ENCODE peak calls at places on chromosome 16, in five cellular contexts. A is ovary, G is heart left ventricle, O is prostate gland, Y is stomach. H is an unnamed sample.
A peak's percentile ranks its signal among the peaks of the same experiment; 100 is the strongest.

GRCh38 chr16:78563905-78564304 is 464.5 kb downstream of the WWOX start:
- DNase-seq in G (no peak), A (no peak), Y (no peak), O (no peak), H (no peak)

GRCh38 chr16:30984669-30985400 is at the start of gene HSD3B7:
- DNase-seq in O (peak; percentile 81), Y (peak; percentile 91), G (peak; percentile 90), A (peak; percentile 96), H (peak; percentile 94)

GRCh38 chr16:84115919-84116719 is 623 bp downstream of the MBTPS1 start:
- DNase-seq in G (no peak), Y (peak; percentile 66), O (peak; percentile 41), A (no peak), H (peak; percentile 67)

GRCh38 chr16:27813591-27813990 is 249.9 kb downstream of the GSG1L start:
- DNase-seq in G (no peak), O (no peak), Y (no peak), A (no peak), H (no peak)

GRCh38 chr16:49993579-49993978 is 31.4 kb upstream of the CNEP1R1 start:
- DNase-seq in A (no peak), G (no peak), O (no peak), Y (no peak), H (no peak)

GRCh38 chr16:79434097-79434496 is 166.4 kb downstream of the MAF start:
- DNase-seq in Y (no peak), A (no peak), O (no peak), G (no peak), H (no peak)

GRCh38 chr16:22721497-22722100 is 92.4 kb upstream of the HS3ST2 start:
- DNase-seq in G (no peak), A (no peak), Y (no peak), O (no peak), H (no peak)

GRCh38 chr16:30953511-30954124 is 3.9 kb upstream of the SETD1A start:
- DNase-seq in A (peak; percentile 69), Y (peak; percentile 56), G (no peak), O (no peak), H (peak; percentile 58)

GRCh38 chr16:10206215-10206614 is 24.0 kb upstream of the GRIN2A start:
- DNase-seq in Y (no peak), O (no peak), G (no peak), A (no peak), H (no peak)

GRCh38 chr16:50967827-50968612 is 183.1 kb downstream of the SALL1 start:
- DNase-seq in A (no peak), G (no peak), O (no peak), Y (no peak), H (no peak)

GRCh38 chr16:52526429-52526828 is 20.5 kb downstream of the TOX3 start:
- DNase-seq in O (no peak), A (no peak), G (no peak), Y (no peak), H (no peak)

GRCh38 chr16:52526830-52527229 is 20.1 kb downstream of the TOX3 start:
- DNase-seq in Y (no peak), G (no peak), A (no peak), O (no peak), H (no peak)

GRCh38 chr16:52528393-52529080 is 18.4 kb downstream of the TOX3 start:
- DNase-seq in O (no peak), Y (peak; percentile 86), G (no peak), A (no peak), H (no peak)

GRCh38 chr16:52532384-52532783 is 14.6 kb downstream of the TOX3 start:
- DNase-seq in A (no peak), O (no peak), Y (no peak), G (no peak), H (no peak)

DNA sequence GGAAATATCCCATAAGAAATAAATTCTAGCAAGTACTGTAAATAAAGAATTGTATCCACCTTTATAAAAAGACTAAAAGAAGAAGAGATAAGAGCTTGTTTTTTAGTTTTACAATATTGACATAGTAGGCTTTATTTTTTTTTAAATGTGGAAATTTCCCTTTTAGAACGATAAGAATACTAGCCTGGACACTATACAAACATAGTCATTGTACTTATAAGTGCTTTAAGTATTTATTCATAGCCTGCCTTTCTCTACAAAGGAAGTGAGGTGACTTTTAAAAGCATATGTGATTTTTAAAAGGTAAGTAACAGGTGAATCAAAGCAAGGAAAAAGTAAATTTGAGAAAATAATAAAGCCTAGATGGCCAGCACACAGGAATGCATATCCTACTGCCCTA is 17.7 kb downstream of the TOX3 start:
- DNase-seq in G (no peak), O (no peak), A (no peak), Y (no peak), H (no peak)
- H3K4me1 ChIP-seq in G (no peaks in the 10 kb centered on the region), O (no peaks in the 10 kb centered on the region), A (no peaks in the 10 kb centered on the region), Y (peaks cover 4% of the 10 kb centered on the region), H (no peaks in the 10 kb centered on the region)

DNA sequence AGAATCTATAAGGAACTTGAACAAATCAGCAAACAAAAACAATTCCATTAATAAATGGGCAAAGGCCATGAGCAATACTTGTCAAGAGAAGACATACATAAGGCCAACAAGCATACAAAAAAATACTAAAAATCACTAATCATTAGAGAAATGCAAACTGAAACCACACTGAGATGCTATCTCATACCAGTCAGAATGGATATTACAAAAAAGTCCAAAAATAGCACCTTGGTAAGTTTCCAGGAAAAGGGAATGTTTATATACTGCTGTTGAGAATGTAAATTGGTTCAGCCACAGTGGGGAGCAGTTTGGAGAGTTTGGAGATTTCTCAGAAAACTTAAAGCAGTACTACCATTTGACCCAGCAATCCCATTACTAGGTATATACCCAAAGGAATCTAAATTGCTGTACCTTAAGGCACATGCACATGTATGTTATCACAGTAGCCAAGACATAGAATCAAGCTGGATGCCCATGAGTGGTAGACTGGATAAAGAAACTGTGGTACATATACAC is 467.7 kb downstream of the CDH11 start:
- DNase-seq in O (no peak), Y (no peak), G (no peak), A (no peak), H (no peak)
- TF ChIP-seq CTCF in O (no peak), Y (no peak), G (no peak), A (no peak), H (no peak)

GRCh38 chr16:82655720-82656500 is 29.1 kb downstream of the CDH13 start:
- DNase-seq in Y (no peak), A (no peak), G (no peak), O (no peak), H (no peak)

GRCh38 chr16:82655315-82655714 is 28.5 kb downstream of the CDH13 start:
- DNase-seq in O (no peak), A (no peak), Y (peak; percentile 36), G (peak; percentile 38), H (peak; percentile 2)

GRCh38 chr16:82651921-82652601 is 25.3 kb downstream of the CDH13 start:
- DNase-seq in G (no peak), Y (no peak), A (no peak), O (no peak), H (no peak)

GRCh38 chr16:82652826-82653225 is 26.1 kb downstream of the CDH13 start:
- DNase-seq in O (no peak), A (no peak), G (no peak), Y (no peak), H (no peak)

GRCh38 chr16:82653550-82654511 is 27.1 kb downstream of the CDH13 start:
- DNase-seq in G (no peak), A (no peak), O (no peak), Y (no peak), H (no peak)
- TF ChIP-seq POLR2A in G (no peak), A (no peak), O (no peak), Y (no peak), H (no peak)

GRCh38 chr16:28924399-28924761 is 658 bp downstream of the RABEP2 start:
- DNase-seq in A (no peak), O (no peak), Y (no peak), G (no peak), H (no peak)
- H3K4me1 ChIP-seq in A (peaks cover 4% of the 10 kb centered on the region), O (no peaks in the 10 kb centered on the region), Y (peaks cover 4% of the 10 kb centered on the region), G (peaks cover 6% of the 10 kb centered on the region), H (peaks cover 24% of the 10 kb centered on the region)

DNA sequence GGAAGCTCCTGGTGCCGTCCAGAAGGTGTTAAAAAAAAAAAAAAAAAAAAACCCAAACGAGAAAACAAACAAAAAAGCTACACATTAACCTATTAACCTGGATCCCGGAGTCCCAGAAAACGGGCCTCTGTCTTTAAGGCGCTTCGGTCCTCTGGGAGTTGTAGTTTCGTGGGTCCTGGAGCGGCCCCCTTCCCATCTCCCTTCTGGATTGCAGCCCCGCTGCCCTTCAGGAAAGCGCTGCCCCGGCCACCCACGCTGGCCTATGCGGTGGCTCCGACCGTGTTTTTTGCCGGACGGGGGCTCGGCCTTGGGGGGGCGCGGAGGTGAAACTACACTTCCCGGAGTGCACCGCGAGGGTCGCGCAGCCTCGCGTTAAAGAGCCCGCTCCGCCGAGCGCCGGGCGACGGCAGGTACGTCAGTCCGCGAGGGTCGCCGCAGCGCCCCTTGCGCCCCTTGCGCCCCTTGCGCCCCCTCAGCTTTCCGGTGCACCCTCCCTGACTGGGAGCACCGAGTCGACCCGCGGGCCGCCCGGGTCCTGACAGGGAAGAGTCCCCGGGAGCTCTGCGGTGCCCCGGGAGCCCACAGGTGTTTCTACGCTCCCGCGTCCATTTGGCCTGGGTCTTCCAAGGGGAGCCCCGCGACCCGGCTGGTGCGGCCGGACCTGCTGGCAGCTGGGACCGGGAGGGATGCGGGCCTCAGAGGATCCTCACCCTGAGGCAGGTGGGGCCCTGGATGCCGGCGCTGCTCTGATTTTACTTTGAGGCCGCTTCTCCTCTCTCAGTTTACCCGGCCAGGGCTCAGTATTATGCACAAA is at the start of gene FCSK:
- DNase-seq in Y (peak; percentile 64), G (peak; percentile 61), O (peak; percentile 43), A (peak; percentile 69), H (peak; percentile 66)
- TF ChIP-seq CTCF in Y (no peak), G (no peak), O (no peak), A (peak; percentile 13), H (no peak)

GRCh38 chr16:66522816-66523590 is 26.9 kb downstream of the TK2 start:
- DNase-seq in A (no peak), Y (no peak), G (no peak), O (no peak), H (peak; percentile 39)

GRCh38 chr16:66521227-66521626 is 28.7 kb downstream of the TK2 start:
- DNase-seq in O (no peak), Y (no peak), A (no peak), G (no peak), H (no peak)

GRCh38 chr16:66520406-66521194 is 29.3 kb downstream of the TK2 start:
- DNase-seq in O (no peak), G (peak; percentile 52), A (no peak), Y (no peak), H (no peak)

GRCh38 chr16:66523861-66524354 is 26.0 kb downstream of the TK2 start:
- DNase-seq in Y (no peak), O (no peak), G (no peak), A (no peak), H (no peak)

GRCh38 chr16:66521951-66522771 is 27.8 kb downstream of the TK2 start:
- DNase-seq in G (no peak), O (no peak), A (no peak), Y (peak; percentile 79), H (peak; percentile 42)
- TF ChIP-seq POLR2A in G (no peak), O (no peak), A (no peak), Y (no peak), H (no peak)